ENCODE peak calls at places on chromosome 1, in nine cellular contexts. J is heart left ventricle; C is heart right ventricle; Q is stomach; Z is endodermal cell; A is naive thymus-derived CD4-positive, alpha-beta T cell; Y is GM23338; B is cardiac muscle cell; I is tibial nerve. W is an unnamed sample. For H3K36me3, the result is how much of the 10 kb centered on the place peaks cover.

GRCh38 chr1:33004628-33005027 is 32.1 kb downstream of the AK2 start:
- DNase-seq in Y (no peak), I (no peak), Z (no peak), C (no peak), B (no peak), J (no peak), Q (no peak), A (no peak), W (no peak)

GRCh38 chr1:43121251-43121650 is 50.8 kb downstream of the EBNA1BP2 start:
- DNase-seq in Q (no peak), Z (no peak), A (no peak), I (no peak), J (no peak), C (no peak), B (no peak), Y (no peak), W (no peak)

GRCh38 chr1:217493290-217493689 is 137.6 kb downstream of the GPATCH2 start:
- DNase-seq in C (no peak), Q (no peak), I (no peak), B (peak), Y (no peak), J (no peak), A (no peak), Z (no peak), W (no peak)

GRCh38 chr1:36576677-36577076 is 94.0 kb upstream of the CSF3R start:
- DNase-seq in Y (peak), Z (peak), A (no peak), C (no peak), B (no peak), I (no peak), J (no peak), Q (no peak), W (no peak)

GRCh38 chr1:97350662-97351061 is 570.2 kb downstream of the DPYD start:
- DNase-seq in I (no peak), Q (no peak), Z (no peak), Y (no peak), A (no peak), J (no peak), B (no peak), C (no peak), W (no peak)

GRCh38 chr1:45685308-45686080 is 839 bp downstream of the GPBP1L1 start:
- DNase-seq in Q (no peak), C (no peak), Y (peak), Z (no peak), I (peak), J (no peak), B (no peak), A (no peak), W (no peak)

GRCh38 chr1:12300706-12301105 is 70.9 kb downstream of the VPS13D start:
- DNase-seq in Q (no peak), I (no peak), B (no peak), Y (no peak), J (no peak), C (no peak), A (no peak), Z (no peak), W (no peak)

GRCh38 chr1:117562581-117563491 is 43.0 kb upstream of the TENT5C start:
- DNase-seq in B (no peak), Q (peak), C (no peak), Z (no peak), J (no peak), Y (no peak), I (no peak), A (no peak), W (peak)

GRCh38 chr1:99133759-99134158 is 129.1 kb upstream of the PLPPR5 start:
- DNase-seq in A (no peak), C (no peak), B (no peak), I (no peak), Z (no peak), Q (no peak), J (no peak), Y (no peak), W (no peak)

GRCh38 chr1:183577897-183578470 is 12.3 kb downstream of the NCF2 start:
- DNase-seq in I (no peak), B (no peak), Q (no peak), Z (peak), Y (no peak), C (no peak), J (no peak), A (no peak), W (no peak)

GRCh38 chr1:110634455-110635281 is 28.5 kb upstream of the KCNA2 start:
- DNase-seq in Y (no peak), B (peak), Z (peak), A (no peak), C (peak), Q (peak), I (no peak), J (peak), W (peak)

GRCh38 chr1:157357111-157357510 is 195.2 kb downstream of the FCRL5 start:
- DNase-seq in Q (no peak), B (no peak), I (no peak), Y (no peak), J (peak), A (no peak), Z (no peak), C (no peak), W (no peak)

GRCh38 chr1:204780682-204781081 is 90.0 kb upstream of the NFASC start:
- DNase-seq in I (no peak), A (no peak), J (no peak), Y (no peak), Q (no peak), Z (no peak), C (no peak), B (no peak), W (no peak)

GRCh38 chr1:239861985-239862384 is 229.7 kb upstream of the FMN2 start:
- DNase-seq in Z (no peak), B (no peak), I (no peak), J (no peak), Y (no peak), Q (no peak), A (no peak), C (no peak), W (no peak)

GRCh38 chr1:8879348-8880067 is 1.0 kb upstream of the ENO1 start:
- DNase-seq in Q (no peak), Z (no peak), A (no peak), Y (no peak), C (no peak), I (peak), J (no peak), B (no peak), W (no peak)

GRCh38 chr1:29297476-29297875 is 61.2 kb downstream of the PTPRU start:
- DNase-seq in Z (peak), I (no peak), C (no peak), B (no peak), Y (no peak), A (no peak), Q (no peak), J (no peak), W (no peak)

GRCh38 chr1:213303286-213303685 is 252.2 kb downstream of the RPS6KC1 start:
- DNase-seq in Q (no peak), C (no peak), Z (peak), Y (peak), A (no peak), B (peak), I (no peak), J (no peak), W (no peak)

GRCh38 chr1:9626201-9626608 is 25.3 kb upstream of the PIK3CD start:
- DNase-seq in A (no peak), Z (no peak), I (no peak), Q (no peak), C (no peak), B (no peak), Y (no peak), J (no peak), W (no peak)

GRCh38 chr1:215219372-215219771 is 136.8 kb downstream of the KCNK2 start:
- DNase-seq in A (no peak), J (no peak), B (no peak), Z (no peak), I (no peak), Q (no peak), Y (no peak), C (no peak), W (no peak)

GRCh38 chr1:153465728-153466625 is 5.5 kb upstream of the S100A7 start:
- DNase-seq in Z (peak), I (peak), B (peak), A (peak), Q (peak), Y (peak), C (peak), J (peak), W (no peak)

GRCh38 chr1:78045850-78046778 is at the start of gene GIPC2:
- DNase-seq in Z (peak), A (peak), C (peak), Q (peak), J (peak), I (no peak), Y (peak), B (peak), W (no peak)

GRCh38 chr1:195717651-195718050 is 890.6 kb downstream of the KCNT2 start:
- DNase-seq in A (no peak), I (no peak), Z (no peak), C (no peak), J (no peak), Q (no peak), Y (peak), B (peak), W (no peak)

GRCh38 chr1:94130851-94131595 is 10.1 kb upstream of the ABCA4 start:
- DNase-seq in C (no peak), Q (no peak), A (no peak), I (no peak), Z (peak), Y (no peak), B (peak), J (no peak), W (no peak)

GRCh38 chr1:219279017-219279770 is 105.5 kb downstream of the LYPLAL1 start:
- DNase-seq in Z (no peak), Y (no peak), I (no peak), J (no peak), A (no peak), Q (no peak), C (no peak), B (peak), W (no peak)

GRCh38 chr1:81071072-81071858 is 729.5 kb upstream of the ADGRL2 start:
- DNase-seq in C (no peak), Z (no peak), Y (no peak), Q (no peak), A (no peak), I (no peak), B (no peak), J (no peak), W (no peak)

GRCh38 chr1:101388904-101389546 is 152.2 kb downstream of the S1PR1 start:
- DNase-seq in Y (no peak), Q (no peak), B (peak), Z (no peak), I (no peak), J (no peak), A (no peak), C (no peak), W (no peak)

GRCh38 chr1:37315236-37315870 is 159.0 kb upstream of the ZC3H12A start:
- DNase-seq in Y (peak), J (no peak), Q (no peak), A (no peak), Z (peak), I (no peak), C (no peak), B (no peak), W (no peak)

GRCh38 chr1:11736746-11737639 is 1.1 kb downstream of the AGTRAP start:
- DNase-seq in B (peak), J (peak), Z (peak), Q (peak), C (peak), I (peak), A (peak), Y (peak), W (no peak)

GRCh38 chr1:111837398-111837797 is 81.7 kb downstream of the DDX20 start:
- DNase-seq in C (no peak), B (no peak), Z (no peak), J (peak), Q (no peak), A (no peak), I (no peak), Y (no peak), W (no peak)

DNA sequence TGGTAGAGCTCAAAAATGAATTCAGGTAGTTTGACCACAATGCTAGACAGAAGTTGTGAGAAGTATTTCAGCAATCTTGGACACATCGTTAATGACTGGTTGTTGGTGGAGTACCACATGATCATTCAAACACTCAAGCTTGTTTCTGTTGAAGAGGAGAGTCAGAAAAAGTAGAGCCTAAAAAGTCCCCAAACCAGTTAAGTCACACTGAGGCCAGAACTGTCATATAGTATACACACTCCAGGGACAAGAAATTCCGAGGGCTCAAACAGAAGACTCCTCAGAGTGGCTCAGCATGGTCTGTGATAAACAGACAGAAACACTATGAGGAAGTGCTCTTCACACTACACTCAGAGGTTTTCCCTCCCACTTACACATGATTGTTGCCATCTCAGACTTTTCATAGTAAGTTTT is 5.8 kb downstream of the TRIM33 start:
- DNase-seq in Z (no peak), Y (no peak), I (no peak), Q (no peak), C (no peak), J (no peak), B (no peak), A (no peak), W (no peak)
- H3K36me3 ChIP-seq in Z (under half), Y (under half), I (under half), Q (under half), C (under half), J (under half), B (under half), A (under half), W (under half)

DNA sequence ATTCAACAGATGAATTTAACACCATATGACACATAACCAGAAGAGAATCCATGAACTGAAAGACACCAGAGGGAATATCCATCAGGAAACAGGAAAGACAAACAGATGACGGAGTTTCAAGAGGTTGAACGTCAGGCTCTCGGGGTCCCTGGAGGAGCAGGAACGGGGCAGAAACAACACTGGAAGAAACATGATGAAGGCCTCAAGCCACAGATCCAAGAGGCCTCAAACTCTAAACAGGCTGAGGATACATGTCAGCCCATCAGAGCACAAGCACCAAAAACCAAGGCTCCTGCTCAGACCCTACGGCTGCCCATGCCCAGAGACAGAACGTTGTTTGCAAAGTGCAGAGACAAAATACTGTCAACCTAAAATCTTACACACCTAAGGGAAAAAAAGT is 7.0 kb downstream of the INTS11 start:
- DNase-seq in Z (no peak), A (no peak), C (no peak), B (no peak), J (no peak), I (no peak), Y (no peak), Q (no peak), W (no peak)
- H3K36me3 ChIP-seq in Z (under half), A (half or more), C (under half), B (under half), J (under half), I (half or more), Y (under half), Q (half or more), W (under half)

GRCh38 chr1:40743860-40744259 is 39.7 kb upstream of the KCNQ4 start:
- DNase-seq in Y (no peak), A (no peak), B (no peak), J (no peak), I (no peak), Q (no peak), Z (no peak), C (no peak), W (no peak)
- H3K36me3 ChIP-seq in Y (under half), A (half or more), B (half or more), J (under half), I (under half), Q (half or more), Z (half or more), C (under half), W (under half)

GRCh38 chr1:203682401-203683383 is 56.1 kb downstream of the ATP2B4 start:
- DNase-seq in Q (no peak), C (no peak), I (no peak), Z (peak), Y (peak), J (no peak), A (peak), B (no peak), W (no peak)

GRCh38 chr1:203684077-203684476 is 57.4 kb downstream of the ATP2B4 start:
- DNase-seq in Y (no peak), A (no peak), C (no peak), Z (no peak), B (no peak), Q (no peak), I (no peak), J (no peak), W (no peak)

GRCh38 chr1:203680765-203681164 is 54.1 kb downstream of the ATP2B4 start:
- DNase-seq in A (no peak), Y (no peak), Z (no peak), B (no peak), C (no peak), Q (no peak), J (no peak), I (no peak), W (no peak)

GRCh38 chr1:203678943-203679661 is 52.5 kb downstream of the ATP2B4 start:
- DNase-seq in Z (no peak), A (no peak), I (no peak), B (no peak), Y (no peak), Q (no peak), C (no peak), J (no peak), W (no peak)

GRCh38 chr1:203681739-203682138 is 55.1 kb downstream of the ATP2B4 start:
- DNase-seq in Q (no peak), B (no peak), Z (no peak), A (no peak), C (no peak), I (no peak), J (no peak), Y (no peak), W (no peak)
- H3K36me3 ChIP-seq in Q (under half), B (under half), Z (under half), A (under half), C (under half), I (under half), J (under half), Y (under half), W (under half)

GRCh38 chr1:224494343-224494742 is 59.7 kb upstream of the WDR26 start:
- DNase-seq in C (no peak), A (no peak), B (no peak), J (no peak), Y (no peak), Z (no peak), I (no peak), Q (no peak), W (no peak)
- H3K36me3 ChIP-seq in C (under half), A (under half), B (under half), J (under half), Y (under half), Z (under half), I (under half), Q (under half), W (under half)

DNA sequence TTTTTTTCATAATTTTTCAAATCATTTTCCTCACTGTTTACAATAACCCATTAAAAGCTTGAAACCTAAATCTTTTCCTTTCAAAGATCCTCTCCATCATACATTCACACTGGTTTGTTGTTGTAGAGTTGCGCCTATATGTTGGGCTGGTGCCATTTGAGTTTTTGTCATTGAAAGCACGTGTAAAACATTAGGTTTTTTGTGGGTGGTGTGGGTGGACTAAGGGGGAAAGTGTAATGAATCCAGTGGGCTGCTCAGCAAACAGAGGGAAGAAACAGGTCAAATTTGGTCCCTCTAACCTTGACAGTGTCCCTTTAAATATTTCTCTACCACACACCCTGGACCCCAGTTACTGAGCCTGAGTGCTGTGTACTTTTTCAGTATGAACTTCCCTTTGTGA is 46.8 kb downstream of the KDM1A start:
- DNase-seq in Y (no peak), B (no peak), J (no peak), A (no peak), Z (no peak), I (no peak), C (no peak), Q (no peak), W (no peak)
- H3K36me3 ChIP-seq in Y (under half), B (half or more), J (under half), A (half or more), Z (half or more), I (half or more), C (under half), Q (half or more), W (half or more)

GRCh38 chr1:207823531-207823879 is 71.7 kb downstream of the CD46 start:
- DNase-seq in C (no peak), A (no peak), B (no peak), I (no peak), Y (no peak), J (no peak), Q (no peak), Z (no peak), W (no peak)

GRCh38 chr1:207825296-207825695 is 73.4 kb downstream of the CD46 start:
- DNase-seq in B (no peak), Z (no peak), I (no peak), C (no peak), Q (no peak), J (no peak), A (no peak), Y (no peak), W (no peak)

GRCh38 chr1:207824691-207825090 is 72.8 kb downstream of the CD46 start:
- DNase-seq in B (peak), C (no peak), A (no peak), Q (no peak), Z (no peak), J (no peak), I (no peak), Y (no peak), W (no peak)

GRCh38 chr1:207822602-207823451 is 71.0 kb downstream of the CD46 start:
- DNase-seq in A (peak), J (peak), Z (peak), B (no peak), Q (peak), Y (peak), C (peak), I (peak), W (no peak)

DNA sequence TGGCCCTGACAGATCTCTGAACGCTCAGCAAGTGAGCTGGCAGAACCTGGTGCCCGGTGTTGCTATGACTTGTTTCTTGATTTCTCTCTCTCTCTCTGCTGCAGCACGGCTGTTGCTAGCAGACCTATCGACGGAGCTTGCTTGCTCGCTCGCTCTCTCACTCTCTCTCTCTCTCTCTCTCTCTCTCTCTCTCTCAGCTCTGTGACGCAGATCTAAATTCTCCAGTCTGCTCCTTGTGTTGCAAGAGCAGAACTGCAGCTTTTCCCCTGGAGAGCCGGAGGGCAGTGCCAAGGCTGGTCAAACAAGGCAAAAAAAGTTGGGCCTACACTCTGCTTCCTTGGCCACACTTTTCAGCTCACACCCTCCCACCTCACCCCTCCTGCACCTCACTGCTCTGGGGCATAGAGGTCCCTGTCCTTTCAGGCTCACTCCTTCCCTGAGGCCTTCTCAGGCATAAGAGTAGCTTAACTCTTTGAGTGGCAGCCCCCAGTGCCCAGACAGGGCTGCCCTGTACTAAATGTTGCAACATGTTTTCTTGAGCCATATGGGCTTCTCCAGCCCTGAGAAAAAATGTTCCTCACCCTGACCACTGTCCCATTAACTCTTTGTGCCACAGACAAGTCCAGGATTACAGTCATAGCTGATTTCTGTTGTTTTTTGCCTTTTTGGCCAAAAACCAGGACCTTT is 72.2 kb downstream of the CD46 start:
- DNase-seq in Y (peak), B (peak), Q (peak), I (peak), Z (peak), C (peak), J (peak), A (peak), W (no peak)
- H3K36me3 ChIP-seq in Y (under half), B (under half), Q (under half), I (under half), Z (under half), C (under half), J (under half), A (under half), W (under half)